ENCODE peak calls at places on chromosome 1, in nine cellular contexts. U, V, E, W, X, Z, G, A and R are unnamed samples.
A peak's percentile ranks its signal among the peaks of the same experiment; 100 is the strongest.

GRCh38 chr1:172321429-172321828 is 99.1 kb upstream of the C1orf105 start:
- DNase-seq in U (no peak), V (no peak), E (no peak), W (no peak), X (no peak), Z (no peak), G (peak; percentile 74), A (no peak), R (no peak)

GRCh38 chr1:203026666-203027663 is 674 bp downstream of the PPFIA4 start:
- DNase-seq in U (no peak), V (no peak), E (no peak), W (no peak), X (no peak), Z (no peak), G (no peak), A (no peak), R (no peak)

GRCh38 chr1:12600880-12601633 is 17.0 kb downstream of the DHRS3 start:
- DNase-seq in U (no peak), V (peak; percentile 45), E (peak; percentile 61), W (no peak), X (peak; percentile 59), Z (peak; percentile 43), G (peak; percentile 35), A (peak; percentile 52), R (peak; percentile 52)

GRCh38 chr1:219778110-219778509 is 150.2 kb downstream of the SLC30A10 start:
- DNase-seq in U (no peak), V (no peak), E (no peak), W (no peak), X (no peak), Z (no peak), G (no peak), A (no peak), R (no peak)

GRCh38 chr1:77846966-77847365 is 41.5 kb upstream of the NEXN start:
- DNase-seq in U (no peak), V (no peak), E (no peak), W (no peak), X (no peak), Z (no peak), G (peak; percentile 48), A (no peak), R (no peak)

GRCh38 chr1:209368864-209369598 is 214.5 kb upstream of the CAMK1G start:
- DNase-seq in U (peak; percentile 83), V (peak; percentile 96), E (peak; percentile 45), W (no peak), X (no peak), Z (no peak), G (peak; percentile 99), A (no peak), R (peak; percentile 94)

GRCh38 chr1:197799271-197799670 is 24.0 kb upstream of the DENND1B start:
- DNase-seq in U (no peak), V (peak; percentile 69), E (peak; percentile 20), W (no peak), X (no peak), Z (no peak), G (peak; percentile 91), A (no peak), R (peak; percentile 73)

GRCh38 chr1:32180186-32181060 is 948 bp downstream of the TXLNA start:
- DNase-seq in U (no peak), V (peak; percentile 23), E (peak; percentile 71), W (peak; percentile 64), X (peak; percentile 26), Z (peak; percentile 51), G (peak; percentile 43), A (no peak), R (peak; percentile 46)

GRCh38 chr1:120179420-120180348 is 3.4 kb upstream of the SEC22B start:
- DNase-seq in U (peak; percentile 61), V (peak; percentile 20), E (peak; percentile 51), W (peak; percentile 61), X (no peak), Z (peak; percentile 12), G (peak; percentile 87), A (no peak), R (peak; percentile 29)

GRCh38 chr1:153422450-153423068 is 6.2 kb downstream of the S100A7A start:
- DNase-seq in U (peak; percentile 7), V (peak; percentile 50), E (peak; percentile 77), W (peak; percentile 92), X (peak; percentile 60), Z (peak; percentile 48), G (peak; percentile 61), A (peak; percentile 65), R (peak; percentile 75)

GRCh38 chr1:211415700-211416099 is 76.3 kb downstream of the RD3 start:
- DNase-seq in U (no peak), V (no peak), E (no peak), W (no peak), X (no peak), Z (no peak), G (no peak), A (no peak), R (peak; percentile 18)

GRCh38 chr1:94982403-94982802 is 55.5 kb upstream of the CNN3 start:
- DNase-seq in U (no peak), V (peak; percentile 27), E (no peak), W (no peak), X (no peak), Z (no peak), G (no peak), A (no peak), R (no peak)

GRCh38 chr1:220028496-220028895 is 17.8 kb downstream of the EPRS1 start:
- DNase-seq in U (no peak), V (no peak), E (no peak), W (no peak), X (no peak), Z (no peak), G (no peak), A (no peak), R (no peak)

GRCh38 chr1:89358287-89358893 is 5.5 kb upstream of the GBP6 start:
- DNase-seq in U (peak; percentile 36), V (peak; percentile 63), E (peak; percentile 87), W (peak; percentile 78), X (peak; percentile 76), Z (peak; percentile 60), G (peak; percentile 69), A (peak; percentile 77), R (peak; percentile 77)

GRCh38 chr1:220151454-220151853 is 57.5 kb downstream of the IARS2 start:
- DNase-seq in U (no peak), V (no peak), E (no peak), W (no peak), X (no peak), Z (no peak), G (peak; percentile 80), A (no peak), R (no peak)

GRCh38 chr1:71054281-71054731 is 6.7 kb upstream of the PTGER3 start:
- DNase-seq in U (no peak), V (no peak), E (no peak), W (no peak), X (no peak), Z (no peak), G (no peak), A (no peak), R (no peak)

GRCh38 chr1:11281518-11282331 is 8.7 kb downstream of the UBIAD1 start:
- DNase-seq in U (peak; percentile 89), V (no peak), E (no peak), W (no peak), X (no peak), Z (no peak), G (peak; percentile 92), A (no peak), R (no peak)

GRCh38 chr1:213125686-213126085 is 74.6 kb downstream of the RPS6KC1 start:
- DNase-seq in U (no peak), V (no peak), E (no peak), W (no peak), X (no peak), Z (no peak), G (no peak), A (no peak), R (no peak)

GRCh38 chr1:213123087-213123486 is 72.0 kb downstream of the RPS6KC1 start:
- DNase-seq in U (no peak), V (no peak), E (no peak), W (no peak), X (no peak), Z (no peak), G (no peak), A (no peak), R (no peak)

GRCh38 chr1:213123532-213123931 is 72.5 kb downstream of the RPS6KC1 start:
- DNase-seq in U (peak; percentile 11), V (peak; percentile 83), E (peak; percentile 34), W (no peak), X (no peak), Z (no peak), G (peak; percentile 72), A (no peak), R (peak; percentile 83)

GRCh38 chr1:213122514-213122929 is 71.5 kb downstream of the RPS6KC1 start:
- DNase-seq in U (peak; percentile 24), V (peak; percentile 56), E (peak; percentile 71), W (no peak), X (no peak), Z (no peak), G (peak; percentile 76), A (no peak), R (peak; percentile 62)

GRCh38 chr1:213124590-213124989 is 73.5 kb downstream of the RPS6KC1 start:
- DNase-seq in U (no peak), V (no peak), E (no peak), W (no peak), X (no peak), Z (no peak), G (no peak), A (no peak), R (no peak)
- TF ChIP-seq CTCF in U (no peak), V (no peak), E (no peak), W (no peak), X (no peak), Z (no peak), G (no peak), A (no peak), R (no peak)

GRCh38 chr1:42690477-42691156 is 8.4 kb downstream of the YBX1 start:
- DNase-seq in U (no peak), V (peak; percentile 29), E (no peak), W (no peak), X (no peak), Z (no peak), G (no peak), A (no peak), R (peak; percentile 38)
- TF ChIP-seq CTCF in U (no peak), V (peak; percentile 13), E (peak; percentile 27), W (no peak), X (no peak), Z (no peak), G (peak; percentile 4), A (peak; percentile 12), R (peak; percentile 20)

GRCh38 chr1:52913537-52913936 is 8.0 kb downstream of the ECHDC2 start:
- DNase-seq in U (no peak), V (no peak), E (no peak), W (no peak), X (no peak), Z (no peak), G (no peak), A (no peak), R (no peak)
- TF ChIP-seq CTCF in U (no peak), V (no peak), E (no peak), W (no peak), X (no peak), Z (no peak), G (no peak), A (no peak), R (no peak)

DNA sequence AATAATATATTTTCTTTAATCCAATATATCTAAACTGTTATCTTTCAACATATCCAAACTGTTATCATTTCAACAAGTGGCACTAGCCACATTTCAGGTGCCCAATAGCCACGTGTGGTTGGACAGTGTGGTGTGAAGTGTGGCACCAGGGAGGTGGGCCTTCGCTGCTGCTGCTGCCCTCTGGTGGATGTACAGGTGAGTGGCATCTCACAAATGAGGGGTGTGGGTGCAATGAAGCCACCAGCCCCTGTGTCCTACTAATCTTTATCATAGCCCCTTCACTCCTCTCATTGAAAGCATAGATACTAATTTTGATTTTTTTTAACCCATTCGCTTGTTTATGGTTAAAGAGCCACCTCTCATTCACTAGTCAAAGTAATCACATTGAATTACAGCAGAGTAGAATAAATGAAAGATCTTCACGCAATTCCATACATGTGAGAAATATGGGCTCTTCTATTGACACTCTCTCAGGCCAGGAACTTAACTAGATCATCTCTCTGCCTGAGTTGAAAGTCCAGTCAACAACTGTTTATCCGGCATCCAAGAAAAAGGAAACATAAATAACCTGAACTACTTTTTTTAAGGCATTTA is 499.2 kb downstream of the OMA1 start:
- DNase-seq in U (no peak), V (no peak), E (peak; percentile 45), W (no peak), X (no peak), Z (peak; percentile 2), G (peak; percentile 7), A (no peak), R (peak; percentile 34)
- TF ChIP-seq CTCF in U (peak; percentile 66), V (peak; percentile 78), E (peak; percentile 70), W (peak; percentile 57), X (peak; percentile 43), Z (peak; percentile 19), G (peak; percentile 74), A (peak; percentile 55), R (peak; percentile 83)